ENCODE peak calls at places on chromosomes 1 and 21, in six cellular contexts. G is MCF 10A, D is PC-3, N is dorsolateral prefrontal cortex, L is D721Med, J is choroid plexus epithelial cell. R is an unnamed sample.

GRCh38 chr1:12142891-12143630 is 23.7 kb upstream of the TNFRSF1B start:
- DNase-seq in G (no peak), D (no peak), N (no peak), L (no peak), J (no peak), R (no peak)

GRCh38 chr1:20404466-20404865 is 81.5 kb downstream of the CAMK2N1 start:
- DNase-seq in G (no peak), D (no peak), N (no peak), L (no peak), J (no peak), R (no peak)

GRCh38 chr1:157505481-157506272 is 46.6 kb downstream of the FCRL5 start:
- DNase-seq in G (peak), D (peak), N (peak), L (peak), J (peak), R (peak)

GRCh38 chr1:22197644-22198043 is 54.7 kb upstream of the WNT4 start:
- DNase-seq in G (no peak), D (no peak), N (no peak), L (no peak), J (no peak), R (no peak)

GRCh38 chr1:117565745-117566455 is 39.9 kb upstream of the TENT5C start:
- DNase-seq in G (no peak), D (no peak), N (no peak), L (no peak), J (no peak), R (no peak)

GRCh38 chr1:198699167-198700015 is 60.6 kb downstream of the PTPRC start:
- DNase-seq in G (peak), D (peak), N (no peak), L (no peak), J (peak), R (peak)

GRCh38 chr1:57889686-57890360 is 466.0 kb upstream of the DAB1 start:
- DNase-seq in G (no peak), D (no peak), N (no peak), L (no peak), J (peak), R (peak)

GRCh38 chr1:119898520-119898919 is 2.2 kb upstream of the ADAM30 start:
- DNase-seq in G (no peak), D (no peak), N (no peak), L (no peak), J (no peak), R (no peak)

GRCh38 chr1:214542275-214543199 is 8.9 kb downstream of the PTPN14 start:
- DNase-seq in G (no peak), D (no peak), N (no peak), L (no peak), J (no peak), R (no peak)

GRCh38 chr21:31358148-31358547 is 14.1 kb upstream of the TIAM1 start:
- DNase-seq in G (no peak), D (no peak), N (no peak), L (no peak), J (no peak), R (no peak)

GRCh38 chr1:61035880-61036279 is 46.5 kb upstream of the NFIA start:
- DNase-seq in G (no peak), D (no peak), N (no peak), L (no peak), J (no peak), R (no peak)

GRCh38 chr1:9728451-9729295 is 77.1 kb downstream of the PIK3CD start:
- DNase-seq in G (peak), D (no peak), N (no peak), L (no peak), J (no peak), R (no peak)

GRCh38 chr1:212291505-212292134 is 6.4 kb downstream of the PPP2R5A start:
- DNase-seq in G (peak), D (peak), N (no peak), L (peak), J (peak), R (peak)

GRCh38 chr1:45979074-45979777 is 153.2 kb downstream of the PIK3R3 start:
- DNase-seq in G (peak), D (peak), N (no peak), L (no peak), J (peak), R (peak)

GRCh38 chr1:58979085-58979484 is 195.2 kb upstream of the JUN start:
- DNase-seq in G (no peak), D (no peak), N (no peak), L (no peak), J (no peak), R (no peak)

GRCh38 chr1:62784509-62785365 is 805 bp downstream of the ATG4C start:
- DNase-seq in G (no peak), D (no peak), N (no peak), L (no peak), J (peak), R (no peak)

GRCh38 chr21:43923391-43923790 is 58.4 kb downstream of the AGPAT3 start:
- DNase-seq in G (peak), D (no peak), N (no peak), L (no peak), J (peak), R (no peak)

GRCh38 chr1:224380003-224380402 is 23.3 kb downstream of the CNIH4 start:
- DNase-seq in G (no peak), D (no peak), N (no peak), L (no peak), J (peak), R (no peak)

GRCh38 chr1:15833069-15833679 is 14.3 kb upstream of the SPEN start:
- DNase-seq in G (peak), D (peak), N (no peak), L (no peak), J (no peak), R (peak)

GRCh38 chr21:37614351-37614875 is 247.8 kb downstream of the DYRK1A start:
- DNase-seq in G (no peak), D (no peak), N (no peak), L (no peak), J (no peak), R (no peak)

GRCh38 chr1:50237081-50237480 is 128.4 kb downstream of the ELAVL4 start:
- DNase-seq in G (no peak), D (no peak), N (no peak), L (no peak), J (no peak), R (no peak)

GRCh38 chr1:204335085-204335484 is 24.6 kb downstream of the PLEKHA6 start:
- DNase-seq in G (no peak), D (no peak), N (no peak), L (no peak), J (peak), R (no peak)

GRCh38 chr1:77313491-77313890 is 31.7 kb downstream of the AK5 start:
- DNase-seq in G (peak), D (peak), N (no peak), L (no peak), J (peak), R (peak)

GRCh38 chr1:211726467-211726866 is 51.0 kb upstream of the NEK2 start:
- DNase-seq in G (no peak), D (no peak), N (no peak), L (no peak), J (no peak), R (no peak)

GRCh38 chr1:45065083-45065482 is 53.0 kb downstream of the UROD start:
- DNase-seq in G (no peak), D (no peak), N (no peak), L (no peak), J (no peak), R (no peak)

GRCh38 chr1:207495816-207496792 is at the start of gene CR1:
- DNase-seq in G (no peak), D (no peak), N (no peak), L (no peak), J (peak), R (no peak)

GRCh38 chr1:30378991-30379581 is 344.3 kb downstream of the MATN1 start:
- DNase-seq in G (no peak), D (no peak), N (no peak), L (no peak), J (peak), R (peak)

GRCh38 chr1:116737020-116737854 is 17.0 kb upstream of the CD2 start:
- DNase-seq in G (peak), D (peak), N (no peak), L (peak), J (peak), R (peak)

GRCh38 chr1:238281418-238281817 is 390.7 kb upstream of the ZP4 start:
- DNase-seq in G (no peak), D (peak), N (no peak), L (no peak), J (peak), R (no peak)

GRCh38 chr1:42690477-42691156 is 8.4 kb downstream of the YBX1 start:
- DNase-seq in G (peak), D (no peak), N (no peak), L (no peak), J (no peak), R (peak)

GRCh38 chr1:33886452-33886851 is 22.6 kb downstream of the HMGB4 start:
- DNase-seq in G (no peak), D (no peak), N (no peak), L (no peak), J (no peak), R (no peak)

GRCh38 chr1:3461934-3462275 is 7.4 kb downstream of the ARHGEF16 start:
- DNase-seq in G (no peak), D (no peak), N (no peak), L (no peak), J (no peak), R (no peak)

GRCh38 chr1:3462356-3463012 is 8.0 kb downstream of the ARHGEF16 start:
- DNase-seq in G (no peak), D (no peak), N (no peak), L (no peak), J (no peak), R (no peak)

GRCh38 chr1:3459940-3460652 is 5.6 kb downstream of the ARHGEF16 start:
- DNase-seq in G (no peak), D (peak), N (no peak), L (no peak), J (no peak), R (peak)

GRCh38 chr1:3460653-3461237 is 6.3 kb downstream of the ARHGEF16 start:
- DNase-seq in G (no peak), D (peak), N (no peak), L (no peak), J (peak), R (peak)

DNA sequence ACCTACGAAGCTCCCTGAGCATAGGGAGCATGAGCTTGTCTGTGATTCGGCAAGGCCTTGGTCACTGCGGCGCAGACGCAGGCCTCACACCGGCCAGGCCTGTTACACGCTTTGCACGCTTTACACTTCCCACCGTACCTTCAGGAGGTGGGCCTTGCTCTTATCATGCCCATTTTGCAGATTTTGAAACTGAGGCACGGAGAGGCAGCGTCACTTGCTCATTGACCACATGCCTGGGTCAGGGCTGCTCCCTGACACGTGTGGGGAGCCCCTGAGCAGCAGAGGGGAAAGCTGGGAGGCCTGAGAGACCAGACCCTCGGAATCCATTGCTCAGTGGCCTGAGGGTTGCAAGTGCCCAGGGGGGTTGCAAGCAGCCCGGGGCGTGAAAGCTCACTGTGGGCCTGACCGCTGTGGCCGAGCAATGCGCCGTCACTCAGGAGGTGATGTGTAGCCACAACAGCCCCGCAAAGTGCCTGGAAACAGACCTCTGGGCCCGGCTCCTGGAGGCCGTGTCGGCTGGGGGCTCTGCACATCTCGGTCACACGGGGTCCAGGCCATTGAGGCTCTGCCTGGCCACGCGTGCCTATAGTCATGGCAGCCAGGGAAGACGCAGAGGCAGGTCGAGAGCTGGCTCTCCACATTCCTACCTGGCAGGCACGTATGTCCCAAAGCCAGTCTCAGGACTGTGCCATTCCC is 6.9 kb downstream of the ARHGEF16 start:
- DNase-seq in G (no peak), D (no peak), N (no peak), L (no peak), J (no peak), R (no peak)
- TF ChIP-seq CTCF in G (no peak), D (no peak), N (no peak), L (no peak), J (no peak), R (no peak)

GRCh38 chr1:39491146-39491921 is at the start of gene BMP8A:
- DNase-seq in G (no peak), D (peak), N (peak), L (peak), J (peak), R (no peak)
- TF ChIP-seq CTCF in G (no peak), D (no peak), N (no peak), L (no peak), J (no peak), R (no peak)

DNA sequence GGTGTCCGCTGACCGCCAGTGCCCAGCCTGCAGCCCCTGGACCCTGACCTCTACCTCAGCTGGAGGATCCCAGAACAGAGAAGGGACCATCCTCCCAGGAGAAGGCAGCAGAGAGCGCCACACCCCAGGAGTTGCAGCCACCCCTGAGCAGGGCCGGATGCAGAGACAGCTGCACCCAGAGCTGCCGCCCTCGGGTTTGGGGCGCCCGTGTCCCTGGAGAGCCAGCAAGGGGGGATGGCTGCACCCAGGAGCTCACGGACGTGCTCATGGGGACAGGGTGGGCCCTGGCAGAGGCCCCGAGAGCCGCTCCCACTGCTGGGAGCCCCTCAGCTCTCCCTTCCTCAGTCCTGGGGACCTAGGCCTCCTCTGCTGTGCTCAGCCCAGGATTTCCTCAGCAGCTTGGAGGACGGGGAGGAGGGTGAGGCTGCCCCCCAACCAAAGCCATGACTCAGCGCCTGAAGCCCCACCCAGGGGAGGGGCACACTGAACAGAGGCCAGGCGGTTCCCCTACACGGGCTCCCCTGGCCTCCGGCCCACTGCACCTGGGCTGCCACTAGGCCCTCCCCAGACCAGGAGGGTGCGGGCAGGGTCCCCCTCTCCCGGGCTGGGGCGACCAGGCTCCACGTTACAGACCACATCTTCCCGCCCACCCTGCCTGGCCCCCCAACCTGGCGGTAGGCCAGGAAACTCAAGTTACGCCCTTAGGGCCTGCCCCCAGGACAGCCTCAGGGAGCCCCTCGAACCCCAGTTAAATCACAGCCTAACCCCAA is 2.2 kb downstream of the ACAP3 start:
- DNase-seq in G (peak), D (peak), N (no peak), L (no peak), J (peak), R (peak)
- TF ChIP-seq CTCF in G (peak), D (peak), N (no peak), L (no peak), J (no peak), R (peak)

DNA sequence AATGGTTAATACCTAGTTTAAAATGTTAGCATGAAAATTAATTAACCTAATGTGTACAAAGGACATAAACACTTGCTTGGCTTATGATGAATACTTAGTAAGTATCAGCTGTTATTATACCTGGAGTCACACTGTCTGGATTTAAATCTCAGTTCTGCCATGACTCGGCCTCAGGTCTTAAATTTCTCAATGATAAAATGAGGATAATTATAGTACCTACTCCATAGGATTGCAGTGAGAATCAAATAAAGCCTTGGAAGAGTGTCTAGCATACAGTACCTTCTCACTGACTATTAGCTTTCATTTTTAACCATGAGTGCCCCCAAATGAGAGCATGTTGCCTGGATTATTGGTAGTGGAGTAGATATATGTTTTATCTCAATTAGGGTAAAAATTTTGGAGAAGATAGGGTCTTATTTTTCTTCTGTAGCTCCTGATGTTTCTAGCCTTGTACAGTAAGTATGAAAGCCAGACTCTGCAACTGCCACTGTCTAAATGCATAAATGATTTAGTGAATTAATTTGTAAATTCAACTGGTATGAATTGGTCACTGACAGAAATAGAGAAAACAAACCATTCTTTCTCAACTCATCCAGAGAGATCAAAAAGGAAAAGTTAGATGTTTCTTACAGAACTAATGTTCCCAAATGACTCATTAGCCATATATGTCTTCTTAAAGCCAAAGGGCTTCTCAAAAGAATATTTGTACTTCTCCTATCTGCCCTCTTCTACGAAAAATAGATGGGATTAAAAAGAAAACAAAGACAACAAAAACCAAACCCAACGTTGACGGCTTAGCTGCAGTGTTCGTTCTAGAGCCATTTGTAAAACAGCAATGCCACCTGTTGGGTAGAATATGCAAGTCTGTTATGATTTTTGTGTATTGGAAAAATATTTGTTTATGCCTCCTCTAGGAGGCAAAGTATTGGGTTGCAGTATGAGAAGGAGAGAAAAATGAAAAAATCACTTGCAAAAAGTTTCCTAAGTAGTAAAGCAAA is 53.8 kb upstream of the MROH9 start:
- DNase-seq in G (peak), D (peak), N (no peak), L (no peak), J (peak), R (peak)
- TF ChIP-seq CTCF in G (peak), D (peak), N (peak), L (peak), J (peak), R (peak)

GRCh38 chr1:89780721-89781120 is 40.1 kb upstream of the LRRC8D start:
- DNase-seq in G (peak), D (peak), N (no peak), L (no peak), J (peak), R (peak)
- TF ChIP-seq CTCF in G (peak), D (peak), N (peak), L (peak), J (peak), R (peak)

DNA sequence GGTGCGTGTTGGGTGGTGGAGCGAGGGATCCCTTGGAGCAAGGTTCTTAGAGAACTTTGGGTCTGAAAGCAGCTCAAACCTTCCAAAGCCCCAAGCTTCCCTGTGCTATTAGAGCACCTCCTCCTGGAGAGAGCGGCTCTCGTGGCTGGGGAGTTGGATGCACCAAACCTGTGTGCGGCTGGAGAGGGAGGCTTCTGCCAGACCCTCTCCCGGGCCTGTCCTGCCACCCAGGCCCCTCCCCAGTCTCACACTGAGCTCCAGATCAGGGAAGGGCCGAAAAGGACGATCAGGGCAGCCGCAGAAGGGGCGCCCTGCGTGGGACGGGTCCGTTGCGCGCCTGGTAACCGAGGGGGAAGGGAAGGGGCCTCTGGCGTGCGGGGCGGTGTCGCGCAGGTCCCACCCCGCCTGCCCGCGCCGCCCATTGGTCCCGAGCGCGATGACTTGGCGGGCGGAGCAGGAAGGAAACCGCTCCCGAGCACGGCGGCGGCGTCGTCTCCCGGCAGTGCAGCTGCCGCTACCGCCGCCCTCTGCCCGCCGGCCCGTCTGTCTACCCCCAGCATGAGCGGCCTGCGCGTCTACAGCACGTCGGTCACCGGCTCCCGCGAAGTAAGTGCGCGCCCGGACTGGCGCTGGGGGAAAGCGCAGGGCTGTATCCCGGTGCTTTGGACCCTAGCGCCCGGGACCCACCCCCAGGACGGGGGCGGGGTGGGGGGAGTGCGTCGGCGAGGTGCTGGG is at the start of gene SH3BGRL3:
- DNase-seq in G (peak), D (peak), N (peak), L (peak), J (peak), R (peak)
- TF ChIP-seq CTCF in G (no peak), D (peak), N (peak), L (peak), J (peak), R (peak)

GRCh38 chr1:100575406-100575805 is 37.5 kb downstream of the GPR88 start:
- DNase-seq in G (peak), D (no peak), N (no peak), L (no peak), J (no peak), R (no peak)
- TF ChIP-seq CTCF in G (no peak), D (no peak), N (no peak), L (no peak), J (no peak), R (no peak)